ENCODE peak calls at places on chromosomes 7 and 10, in nine cellular contexts. One of them, this sample, is unnamed.

GRCh38 chr10:129877773-129878371 is 86.2 kb downstream of the EBF3 start:
- DNase-seq in fibroblast of pulmonary artery: peak; percentile 25
- DNase-seq in heart left ventricle: no peak
- DNase-seq in BJ: no peak
- DNase-seq in IMR-90: no peak
- DNase-seq in HFF-Myc: no peak
- DNase-seq in astrocyte of the spinal cord: no peak
- DNase-seq in astrocyte of the cerebellum: no peak
- DNase-seq in tibial artery: no peak
- DNase-seq in this sample: no peak

GRCh38 chr7:21996641-21997040 is 50.9 kb upstream of the CDCA7L start:
- DNase-seq in fibroblast of pulmonary artery: peak; percentile 38
- DNase-seq in heart left ventricle: no peak
- DNase-seq in BJ: no peak
- DNase-seq in IMR-90: peak; percentile 15
- DNase-seq in HFF-Myc: no peak
- DNase-seq in astrocyte of the spinal cord: no peak
- DNase-seq in astrocyte of the cerebellum: no peak
- DNase-seq in tibial artery: no peak
- DNase-seq in this sample: no peak

GRCh38 chr7:29288534-29289091 is 94.0 kb downstream of the CHN2 start:
- DNase-seq in fibroblast of pulmonary artery: no peak
- DNase-seq in heart left ventricle: no peak
- DNase-seq in BJ: no peak
- DNase-seq in IMR-90: no peak
- DNase-seq in HFF-Myc: no peak
- DNase-seq in astrocyte of the spinal cord: no peak
- DNase-seq in astrocyte of the cerebellum: no peak
- DNase-seq in tibial artery: no peak
- DNase-seq in this sample: no peak

GRCh38 chr10:42987121-42987541 is 89.7 kb upstream of the RET start:
- DNase-seq in fibroblast of pulmonary artery: no peak
- DNase-seq in heart left ventricle: peak; percentile 9
- DNase-seq in BJ: no peak
- DNase-seq in IMR-90: no peak
- DNase-seq in HFF-Myc: no peak
- DNase-seq in astrocyte of the spinal cord: no peak
- DNase-seq in astrocyte of the cerebellum: no peak
- DNase-seq in tibial artery: peak; percentile 51
- DNase-seq in this sample: no peak

GRCh38 chr10:12719365-12719764 is 282.1 kb downstream of the CCDC3 start:
- DNase-seq in fibroblast of pulmonary artery: peak; percentile 57
- DNase-seq in heart left ventricle: no peak
- DNase-seq in BJ: no peak
- DNase-seq in IMR-90: peak; percentile 39
- DNase-seq in HFF-Myc: no peak
- DNase-seq in astrocyte of the spinal cord: no peak
- DNase-seq in astrocyte of the cerebellum: no peak
- DNase-seq in tibial artery: peak; percentile 87
- DNase-seq in this sample: no peak

GRCh38 chr10:47057471-47057870 is 146.2 kb downstream of the PTPN20 start:
- DNase-seq in fibroblast of pulmonary artery: no peak
- DNase-seq in heart left ventricle: no peak
- DNase-seq in BJ: no peak
- DNase-seq in IMR-90: no peak
- DNase-seq in HFF-Myc: no peak
- DNase-seq in astrocyte of the spinal cord: no peak
- DNase-seq in astrocyte of the cerebellum: no peak
- DNase-seq in tibial artery: no peak
- DNase-seq in this sample: no peak

GRCh38 chr7:151018421-151019129 is 5.7 kb downstream of the ATG9B start:
- DNase-seq in fibroblast of pulmonary artery: no peak
- DNase-seq in heart left ventricle: no peak
- DNase-seq in BJ: no peak
- DNase-seq in IMR-90: no peak
- DNase-seq in HFF-Myc: no peak
- DNase-seq in astrocyte of the spinal cord: peak; percentile 22
- DNase-seq in astrocyte of the cerebellum: no peak
- DNase-seq in tibial artery: no peak
- DNase-seq in this sample: no peak

GRCh38 chr7:151206914-151207313 is 3.4 kb downstream of the H2BK1 start:
- DNase-seq in fibroblast of pulmonary artery: no peak
- DNase-seq in heart left ventricle: no peak
- DNase-seq in BJ: no peak
- DNase-seq in IMR-90: no peak
- DNase-seq in HFF-Myc: no peak
- DNase-seq in astrocyte of the spinal cord: no peak
- DNase-seq in astrocyte of the cerebellum: no peak
- DNase-seq in tibial artery: no peak
- DNase-seq in this sample: no peak

GRCh38 chr7:77205706-77206105 is 6.1 kb upstream of the FGL2 start:
- DNase-seq in fibroblast of pulmonary artery: no peak
- DNase-seq in heart left ventricle: no peak
- DNase-seq in BJ: peak; percentile 8
- DNase-seq in IMR-90: peak; percentile 39
- DNase-seq in HFF-Myc: no peak
- DNase-seq in astrocyte of the spinal cord: no peak
- DNase-seq in astrocyte of the cerebellum: no peak
- DNase-seq in tibial artery: no peak
- DNase-seq in this sample: no peak

GRCh38 chr10:114517681-114518250 is 113.5 kb upstream of the AFAP1L2 start:
- DNase-seq in fibroblast of pulmonary artery: no peak
- DNase-seq in heart left ventricle: no peak
- DNase-seq in BJ: no peak
- DNase-seq in IMR-90: no peak
- DNase-seq in HFF-Myc: no peak
- DNase-seq in astrocyte of the spinal cord: no peak
- DNase-seq in astrocyte of the cerebellum: no peak
- DNase-seq in tibial artery: no peak
- DNase-seq in this sample: no peak

GRCh38 chr10:11355625-11356024 is 255.8 kb downstream of the USP6NL start:
- DNase-seq in fibroblast of pulmonary artery: no peak
- DNase-seq in heart left ventricle: no peak
- DNase-seq in BJ: no peak
- DNase-seq in IMR-90: no peak
- DNase-seq in HFF-Myc: no peak
- DNase-seq in astrocyte of the spinal cord: no peak
- DNase-seq in astrocyte of the cerebellum: no peak
- DNase-seq in tibial artery: peak; percentile 29
- DNase-seq in this sample: no peak
- TF ChIP-seq CTCF in fibroblast of pulmonary artery: no peak
- TF ChIP-seq CTCF in heart left ventricle: no peak
- TF ChIP-seq CTCF in BJ: no peak
- TF ChIP-seq CTCF in IMR-90: no peak
- TF ChIP-seq CTCF in HFF-Myc: no peak
- TF ChIP-seq CTCF in astrocyte of the spinal cord: no peak
- TF ChIP-seq CTCF in astrocyte of the cerebellum: no peak
- TF ChIP-seq CTCF in tibial artery: no peak
- TF ChIP-seq CTCF in this sample: peak; percentile 11

GRCh38 chr10:110870823-110871235 is 899 bp upstream of the PDCD4 start:
- DNase-seq in fibroblast of pulmonary artery: no peak
- DNase-seq in heart left ventricle: no peak
- DNase-seq in BJ: no peak
- DNase-seq in IMR-90: no peak
- DNase-seq in HFF-Myc: no peak
- DNase-seq in astrocyte of the spinal cord: no peak
- DNase-seq in astrocyte of the cerebellum: no peak
- DNase-seq in tibial artery: peak; percentile 67
- DNase-seq in this sample: no peak

GRCh38 chr10:110871236-110872084 is at the start of gene PDCD4:
- DNase-seq in fibroblast of pulmonary artery: peak; percentile 98
- DNase-seq in heart left ventricle: peak; percentile 100
- DNase-seq in BJ: peak; percentile 90
- DNase-seq in IMR-90: peak; percentile 96
- DNase-seq in HFF-Myc: peak; percentile 92
- DNase-seq in astrocyte of the spinal cord: peak; percentile 99
- DNase-seq in astrocyte of the cerebellum: peak; percentile 95
- DNase-seq in tibial artery: peak; percentile 100
- DNase-seq in this sample: peak; percentile 98

GRCh38 chr10:110865804-110866482 is 5.8 kb upstream of the PDCD4 start:
- DNase-seq in fibroblast of pulmonary artery: no peak
- DNase-seq in heart left ventricle: no peak
- DNase-seq in BJ: no peak
- DNase-seq in IMR-90: no peak
- DNase-seq in HFF-Myc: no peak
- DNase-seq in astrocyte of the spinal cord: no peak
- DNase-seq in astrocyte of the cerebellum: no peak
- DNase-seq in tibial artery: no peak
- DNase-seq in this sample: no peak

GRCh38 chr10:110867807-110868465 is 3.8 kb upstream of the PDCD4 start:
- DNase-seq in fibroblast of pulmonary artery: no peak
- DNase-seq in heart left ventricle: no peak
- DNase-seq in BJ: no peak
- DNase-seq in IMR-90: no peak
- DNase-seq in HFF-Myc: no peak
- DNase-seq in astrocyte of the spinal cord: no peak
- DNase-seq in astrocyte of the cerebellum: no peak
- DNase-seq in tibial artery: no peak
- DNase-seq in this sample: no peak

DNA sequence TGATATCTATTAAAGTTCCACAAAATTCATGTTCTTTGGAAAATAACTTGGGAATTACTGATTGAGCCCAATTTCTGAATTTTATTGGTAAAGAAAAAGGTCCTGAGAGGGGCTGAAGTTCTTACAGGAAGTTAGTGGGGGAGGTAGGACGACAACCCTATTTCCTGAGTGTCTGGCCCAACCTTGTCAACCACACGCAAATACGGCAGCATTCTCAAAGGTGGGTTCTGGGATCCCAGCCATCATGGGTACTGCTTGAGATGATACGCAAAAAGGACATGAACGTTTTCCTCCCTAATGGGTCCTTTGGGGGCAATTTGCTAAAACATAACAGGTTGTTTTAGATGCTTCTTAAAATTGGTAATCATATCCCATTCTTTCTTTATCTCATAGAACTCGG is 2.7 kb upstream of the PDCD4 start:
- DNase-seq in fibroblast of pulmonary artery: no peak
- DNase-seq in heart left ventricle: no peak
- DNase-seq in BJ: no peak
- DNase-seq in IMR-90: no peak
- DNase-seq in HFF-Myc: no peak
- DNase-seq in astrocyte of the spinal cord: no peak
- DNase-seq in astrocyte of the cerebellum: no peak
- DNase-seq in tibial artery: no peak
- DNase-seq in this sample: no peak
- H3K4me3 ChIP-seq in fibroblast of pulmonary artery: no peak overlapping the region
- H3K4me3 ChIP-seq in heart left ventricle: no peak overlapping the region
- H3K4me3 ChIP-seq in BJ: no peak overlapping the region
- H3K4me3 ChIP-seq in IMR-90: no peak overlapping the region
- H3K4me3 ChIP-seq in HFF-Myc: no peak overlapping the region
- H3K4me3 ChIP-seq in astrocyte of the spinal cord: no peak overlapping the region
- H3K4me3 ChIP-seq in astrocyte of the cerebellum: no peak overlapping the region
- H3K4me3 ChIP-seq in tibial artery: no peak overlapping the region
- H3K4me3 ChIP-seq in this sample: no peak overlapping the region

GRCh38 chr7:108813247-108814014 is 243.8 kb downstream of the DNAJB9 start:
- DNase-seq in fibroblast of pulmonary artery: no peak
- DNase-seq in heart left ventricle: no peak
- DNase-seq in BJ: no peak
- DNase-seq in IMR-90: no peak
- DNase-seq in HFF-Myc: no peak
- DNase-seq in astrocyte of the spinal cord: no peak
- DNase-seq in astrocyte of the cerebellum: no peak
- DNase-seq in tibial artery: no peak
- DNase-seq in this sample: no peak
- TF ChIP-seq CTCF in fibroblast of pulmonary artery: no peak
- TF ChIP-seq CTCF in heart left ventricle: no peak
- TF ChIP-seq CTCF in BJ: no peak
- TF ChIP-seq CTCF in IMR-90: no peak
- TF ChIP-seq CTCF in HFF-Myc: no peak
- TF ChIP-seq CTCF in astrocyte of the spinal cord: no peak
- TF ChIP-seq CTCF in astrocyte of the cerebellum: no peak
- TF ChIP-seq CTCF in tibial artery: no peak
- TF ChIP-seq CTCF in this sample: no peak

DNA sequence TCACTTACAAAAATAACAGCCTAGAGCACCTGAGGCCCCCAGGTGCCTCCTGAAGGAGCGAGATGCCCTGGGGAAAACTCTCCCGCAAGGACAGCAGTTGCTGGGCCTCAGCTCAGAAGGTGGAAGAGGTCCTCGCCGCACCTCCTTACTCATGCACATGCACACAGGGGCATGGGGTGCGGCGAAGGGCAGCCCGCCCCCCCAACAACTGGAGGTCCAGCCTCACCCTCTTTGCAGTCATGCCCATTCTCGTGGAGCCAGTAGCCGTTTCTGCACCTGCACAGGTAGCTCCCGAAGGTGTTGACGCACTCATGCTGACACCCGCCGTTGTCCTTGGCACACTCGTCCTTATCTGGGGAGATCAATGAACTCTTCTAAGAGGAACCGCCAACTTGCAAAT is 19.9 kb upstream of the OPALIN start:
- DNase-seq in fibroblast of pulmonary artery: no peak
- DNase-seq in heart left ventricle: no peak
- DNase-seq in BJ: no peak
- DNase-seq in IMR-90: no peak
- DNase-seq in HFF-Myc: no peak
- DNase-seq in astrocyte of the spinal cord: no peak
- DNase-seq in astrocyte of the cerebellum: no peak
- DNase-seq in tibial artery: no peak
- DNase-seq in this sample: no peak
- H3K4me3 ChIP-seq in fibroblast of pulmonary artery: no peak overlapping the region
- H3K4me3 ChIP-seq in heart left ventricle: no peak overlapping the region
- H3K4me3 ChIP-seq in BJ: no peak overlapping the region
- H3K4me3 ChIP-seq in IMR-90: no peak overlapping the region
- H3K4me3 ChIP-seq in HFF-Myc: no peak overlapping the region
- H3K4me3 ChIP-seq in astrocyte of the spinal cord: no peak overlapping the region
- H3K4me3 ChIP-seq in astrocyte of the cerebellum: no peak overlapping the region
- H3K4me3 ChIP-seq in tibial artery: no peak overlapping the region
- H3K4me3 ChIP-seq in this sample: no peak overlapping the region

GRCh38 chr10:32622409-32622808 is 176.5 kb downstream of the CCDC7 start:
- DNase-seq in fibroblast of pulmonary artery: no peak
- DNase-seq in heart left ventricle: no peak
- DNase-seq in BJ: no peak
- DNase-seq in IMR-90: no peak
- DNase-seq in HFF-Myc: no peak
- DNase-seq in astrocyte of the spinal cord: no peak
- DNase-seq in astrocyte of the cerebellum: no peak
- DNase-seq in tibial artery: no peak
- DNase-seq in this sample: no peak

GRCh38 chr10:32616438-32616837 is 170.5 kb downstream of the CCDC7 start:
- DNase-seq in fibroblast of pulmonary artery: no peak
- DNase-seq in heart left ventricle: no peak
- DNase-seq in BJ: no peak
- DNase-seq in IMR-90: no peak
- DNase-seq in HFF-Myc: no peak
- DNase-seq in astrocyte of the spinal cord: no peak
- DNase-seq in astrocyte of the cerebellum: no peak
- DNase-seq in tibial artery: no peak
- DNase-seq in this sample: no peak

GRCh38 chr10:32621969-32622368 is 176.0 kb downstream of the CCDC7 start:
- DNase-seq in fibroblast of pulmonary artery: no peak
- DNase-seq in heart left ventricle: no peak
- DNase-seq in BJ: no peak
- DNase-seq in IMR-90: no peak
- DNase-seq in HFF-Myc: no peak
- DNase-seq in astrocyte of the spinal cord: no peak
- DNase-seq in astrocyte of the cerebellum: no peak
- DNase-seq in tibial artery: no peak
- DNase-seq in this sample: no peak

GRCh38 chr10:32618482-32618881 is 172.5 kb downstream of the CCDC7 start:
- DNase-seq in fibroblast of pulmonary artery: no peak
- DNase-seq in heart left ventricle: no peak
- DNase-seq in BJ: no peak
- DNase-seq in IMR-90: no peak
- DNase-seq in HFF-Myc: no peak
- DNase-seq in astrocyte of the spinal cord: no peak
- DNase-seq in astrocyte of the cerebellum: no peak
- DNase-seq in tibial artery: no peak
- DNase-seq in this sample: no peak
- TF ChIP-seq CTCF in fibroblast of pulmonary artery: no peak
- TF ChIP-seq CTCF in heart left ventricle: no peak
- TF ChIP-seq CTCF in BJ: no peak
- TF ChIP-seq CTCF in IMR-90: no peak
- TF ChIP-seq CTCF in HFF-Myc: no peak
- TF ChIP-seq CTCF in astrocyte of the spinal cord: no peak
- TF ChIP-seq CTCF in astrocyte of the cerebellum: no peak
- TF ChIP-seq CTCF in tibial artery: no peak
- TF ChIP-seq CTCF in this sample: no peak

This sample was measured in brain microvascular endothelial cell.